ENCODE peak calls at places on chromosomes 7 and 10, in ten cellular contexts. D is cerebellum, M is putamen, P is lung microvascular endothelial cell, V is ELR, Q is heart right ventricle, Y is HTR-8/SVneo, N is upper lobe of right lung, T is EL, A is choroid plexus epithelial cell. O is an unnamed sample.

GRCh38 chr10:109411897-109412296 is 511.4 kb downstream of the XPNPEP1 start:
- DNase-seq in D (no peak), M (no peak), P (no peak), V (no peak), Q (no peak), Y (no peak), N (no peak), T (no peak), A (no peak), O (no peak)

GRCh38 chr10:30542001-30542861 is 87.3 kb downstream of the LYZL2 start:
- DNase-seq in D (no peak), M (no peak), P (peak; percentile 47), V (no peak), Q (no peak), Y (no peak), N (no peak), T (no peak), A (peak; percentile 63), O (no peak)

GRCh38 chr10:103241262-103242011 is 4.2 kb upstream of the RPEL1 start:
- DNase-seq in D (peak; percentile 26), M (no peak), P (no peak), V (peak; percentile 65), Q (no peak), Y (peak; percentile 49), N (peak; percentile 79), T (peak; percentile 56), A (peak; percentile 40), O (peak; percentile 64)

GRCh38 chr7:22064816-22065215 is 119.1 kb upstream of the CDCA7L start:
- DNase-seq in D (no peak), M (no peak), P (no peak), V (no peak), Q (no peak), Y (no peak), N (no peak), T (no peak), A (no peak), O (no peak)

GRCh38 chr10:8473205-8473604 is 418.7 kb downstream of the GATA3 start:
- DNase-seq in D (no peak), M (no peak), P (peak; percentile 0), V (no peak), Q (no peak), Y (no peak), N (no peak), T (no peak), A (peak; percentile 0), O (no peak)

GRCh38 chr10:86250399-86250798 is 116.2 kb downstream of the GRID1 start:
- DNase-seq in D (no peak), M (no peak), P (no peak), V (no peak), Q (no peak), Y (no peak), N (peak; percentile 20), T (no peak), A (no peak), O (no peak)

GRCh38 chr7:143287321-143287934 is 723 bp upstream of the CASP2 start:
- DNase-seq in D (no peak), M (no peak), P (peak; percentile 7), V (no peak), Q (no peak), Y (no peak), N (no peak), T (no peak), A (no peak), O (no peak)

GRCh38 chr7:127876393-127876792 is 154.8 kb downstream of the LRRC4 start:
- DNase-seq in D (no peak), M (no peak), P (no peak), V (peak; percentile 58), Q (no peak), Y (no peak), N (no peak), T (peak; percentile 53), A (peak; percentile 69), O (no peak)

O was measured in astrocyte of the hippocampus.